ENCODE peak calls at places on chromosome 4, in nine cellular contexts. J, O, D, V, W, S, R, I and Q are unnamed samples.

GRCh38 chr4:138835833-138836521 is 179.6 kb upstream of the NOCT start:
- DNase-seq in J (no peak), O (peak), D (no peak), V (no peak), W (no peak), S (peak), R (no peak), I (no peak), Q (peak)

GRCh38 chr4:57109847-57110634 is at the start of gene IGFBP7:
- DNase-seq in J (peak), O (peak), D (peak), V (no peak), W (no peak), S (no peak), R (peak), I (no peak), Q (peak)

GRCh38 chr4:152983774-152984411 is 47.8 kb downstream of the FHDC1 start:
- DNase-seq in J (no peak), O (no peak), D (no peak), V (no peak), W (no peak), S (no peak), R (peak), I (no peak), Q (peak)

GRCh38 chr4:26330186-26330787 is 9.5 kb downstream of the RBPJ start:
- DNase-seq in J (no peak), O (peak), D (no peak), V (no peak), W (no peak), S (peak), R (peak), I (peak), Q (peak)

GRCh38 chr4:23484689-23485088 is 405.2 kb downstream of the PPARGC1A start:
- DNase-seq in J (no peak), O (no peak), D (no peak), V (no peak), W (no peak), S (no peak), R (no peak), I (no peak), Q (peak)

GRCh38 chr4:166400270-166400894 is 527.3 kb downstream of the TLL1 start:
- DNase-seq in J (no peak), O (no peak), D (no peak), V (no peak), W (no peak), S (peak), R (no peak), I (no peak), Q (no peak)

GRCh38 chr4:10022346-10023049 is 1.2 kb upstream of the SLC2A9 start:
- DNase-seq in J (no peak), O (no peak), D (no peak), V (no peak), W (no peak), S (no peak), R (no peak), I (no peak), Q (no peak)

GRCh38 chr4:116705466-116705865 is 379.9 kb downstream of the TRAM1L1 start:
- DNase-seq in J (no peak), O (no peak), D (no peak), V (no peak), W (no peak), S (no peak), R (no peak), I (no peak), Q (no peak)

GRCh38 chr4:158948071-158948470 is 154.8 kb upstream of the RAPGEF2 start:
- DNase-seq in J (no peak), O (no peak), D (no peak), V (no peak), W (no peak), S (no peak), R (no peak), I (no peak), Q (no peak)

GRCh38 chr4:103996059-103996458 is 276.3 kb upstream of the TACR3 start:
- DNase-seq in J (no peak), O (peak), D (no peak), V (no peak), W (no peak), S (no peak), R (peak), I (no peak), Q (no peak)

GRCh38 chr4:20422398-20422797 is 170.7 kb downstream of the SLIT2 start:
- DNase-seq in J (peak), O (peak), D (no peak), V (no peak), W (no peak), S (peak), R (peak), I (no peak), Q (peak)